ENCODE peak calls at places on chromosomes 12 and 14, in eight cellular contexts. F, E, B, L, U, S, O and K are unnamed samples.

GRCh38 chr12:68455676-68456345 is 123.6 kb upstream of the MDM1 start:
- DNase-seq in F (no peak), E (no peak), B (no peak), L (no peak), U (no peak), S (no peak), O (no peak), K (no peak)

GRCh38 chr14:85527458-85527857 is 2.5 kb upstream of the FLRT2 start:
- DNase-seq in F (no peak), E (no peak), B (no peak), L (no peak), U (no peak), S (no peak), O (no peak), K (no peak)

GRCh38 chr14:78450945-78451344 is 280.8 kb downstream of the NRXN3 start:
- DNase-seq in F (no peak), E (no peak), B (no peak), L (no peak), U (no peak), S (no peak), O (no peak), K (no peak)

GRCh38 chr14:104196461-104197180 is 58.2 kb downstream of the KIF26A start:
- DNase-seq in F (no peak), E (no peak), B (no peak), L (no peak), U (no peak), S (no peak), O (no peak), K (no peak)

GRCh38 chr12:131075611-131076010 is 121.9 kb downstream of the ADGRD1 start:
- DNase-seq in F (no peak), E (no peak), B (no peak), L (no peak), U (no peak), S (no peak), O (no peak), K (no peak)

GRCh38 chr12:52235001-52235760 is 2.1 kb downstream of the KRT7 start:
- DNase-seq in F (no peak), E (no peak), B (no peak), L (no peak), U (peak; percentile 66), S (no peak), O (no peak), K (no peak)

GRCh38 chr12:45227668-45228067 is 11.8 kb downstream of the ANO6 start:
- DNase-seq in F (no peak), E (no peak), B (no peak), L (no peak), U (no peak), S (no peak), O (no peak), K (no peak)

GRCh38 chr14:92481386-92481785 is 32.2 kb upstream of the RIN3 start:
- DNase-seq in F (peak; percentile 18), E (no peak), B (no peak), L (no peak), U (peak; percentile 50), S (no peak), O (no peak), K (no peak)

GRCh38 chr12:27674989-27675388 is 21.3 kb upstream of the REP15 start:
- DNase-seq in F (no peak), E (no peak), B (no peak), L (no peak), U (no peak), S (no peak), O (no peak), K (no peak)

GRCh38 chr12:30818562-30818961 is 63.8 kb upstream of the CAPRIN2 start:
- DNase-seq in F (no peak), E (no peak), B (no peak), L (no peak), U (no peak), S (no peak), O (no peak), K (no peak)

GRCh38 chr12:50057896-50058670 is 687 bp downstream of the ASIC1 start:
- DNase-seq in F (no peak), E (no peak), B (no peak), L (no peak), U (no peak), S (no peak), O (no peak), K (no peak)

GRCh38 chr12:109606261-109607028 is 32.9 kb downstream of the MVK start:
- DNase-seq in F (no peak), E (no peak), B (no peak), L (no peak), U (no peak), S (peak; percentile 37), O (no peak), K (no peak)

GRCh38 chr14:93759781-93760307 is 28.4 kb downstream of the PRIMA1 start:
- DNase-seq in F (no peak), E (no peak), B (no peak), L (no peak), U (no peak), S (no peak), O (peak; percentile 19), K (no peak)

GRCh38 chr12:77469614-77470333 is 360.9 kb upstream of the NAV3 start:
- DNase-seq in F (no peak), E (no peak), B (no peak), L (no peak), U (no peak), S (no peak), O (no peak), K (no peak)

GRCh38 chr12:112122823-112123690 is 2.3 kb upstream of the TRAFD1 start:
- DNase-seq in F (no peak), E (no peak), B (no peak), L (no peak), U (peak; percentile 92), S (no peak), O (no peak), K (no peak)

GRCh38 chr14:90105756-90106155 is 44.0 kb downstream of the KCNK13 start:
- DNase-seq in F (no peak), E (no peak), B (no peak), L (no peak), U (no peak), S (no peak), O (no peak), K (no peak)

GRCh38 chr14:68307769-68308168 is 485.1 kb downstream of the ZFP36L1 start:
- DNase-seq in F (no peak), E (peak; percentile 39), B (no peak), L (no peak), U (peak; percentile 84), S (no peak), O (no peak), K (no peak)

GRCh38 chr12:56081393-56082347 is 1.7 kb downstream of the ERBB3 start:
- DNase-seq in F (no peak), E (peak; percentile 79), B (no peak), L (no peak), U (no peak), S (no peak), O (peak; percentile 84), K (no peak)

GRCh38 chr12:124792961-124793441 is 70.7 kb downstream of the SCARB1 start:
- DNase-seq in F (no peak), E (no peak), B (no peak), L (no peak), U (no peak), S (no peak), O (no peak), K (no peak)

GRCh38 chr12:103677341-103677740 is 90.3 kb downstream of the STAB2 start:
- DNase-seq in F (no peak), E (peak; percentile 51), B (no peak), L (no peak), U (no peak), S (no peak), O (peak; percentile 24), K (no peak)

GRCh38 chr14:43540948-43541347 is 966.1 kb downstream of the FSCB start:
- DNase-seq in F (peak; percentile 2), E (peak; percentile 46), B (no peak), L (no peak), U (no peak), S (no peak), O (no peak), K (no peak)

GRCh38 chr12:64083285-64084210 is 138.5 kb downstream of the KICS2 start:
- DNase-seq in F (peak; percentile 39), E (peak; percentile 81), B (no peak), L (no peak), U (peak; percentile 95), S (no peak), O (peak; percentile 95), K (no peak)

GRCh38 chr12:47458273-47458672 is 247.6 kb downstream of the RPAP3 start:
- DNase-seq in F (no peak), E (peak; percentile 94), B (no peak), L (no peak), U (no peak), S (no peak), O (peak; percentile 32), K (no peak)

GRCh38 chr14:75213172-75213571 is 36.8 kb upstream of the TMED10 start:
- DNase-seq in F (no peak), E (no peak), B (no peak), L (no peak), U (no peak), S (no peak), O (no peak), K (no peak)

GRCh38 chr14:104804481-104805325 is 3.8 kb downstream of the ZBTB42 start:
- DNase-seq in F (no peak), E (no peak), B (no peak), L (no peak), U (no peak), S (no peak), O (peak; percentile 10), K (no peak)

GRCh38 chr12:2318286-2318685 is 265.5 kb downstream of the CACNA1C start:
- DNase-seq in F (no peak), E (no peak), B (no peak), L (no peak), U (peak; percentile 43), S (no peak), O (no peak), K (no peak)

GRCh38 chr12:111756681-111757080 is 10.1 kb upstream of the ALDH2 start:
- DNase-seq in F (no peak), E (no peak), B (no peak), L (no peak), U (no peak), S (no peak), O (no peak), K (no peak)

GRCh38 chr12:132881853-132882252 is 5.6 kb downstream of the CHFR start:
- DNase-seq in F (no peak), E (no peak), B (no peak), L (no peak), U (peak; percentile 27), S (no peak), O (no peak), K (no peak)

GRCh38 chr14:89442280-89442679 is 25.2 kb upstream of the FOXN3 start:
- DNase-seq in F (no peak), E (no peak), B (no peak), L (no peak), U (no peak), S (no peak), O (no peak), K (no peak)

GRCh38 chr12:58156697-58157096 is 215.3 kb downstream of the ATP23 start:
- DNase-seq in F (no peak), E (no peak), B (no peak), L (no peak), U (no peak), S (no peak), O (no peak), K (no peak)

GRCh38 chr12:69332815-69333358 is 15.3 kb upstream of the LYZ start:
- DNase-seq in F (no peak), E (peak; percentile 91), B (no peak), L (no peak), U (no peak), S (no peak), O (peak; percentile 75), K (no peak)

GRCh38 chr12:128486951-128487350 is 220.0 kb downstream of the TMEM132C start:
- DNase-seq in F (no peak), E (no peak), B (no peak), L (no peak), U (no peak), S (no peak), O (no peak), K (no peak)

GRCh38 chr14:59238242-59238641 is 49.8 kb downstream of the DAAM1 start:
- DNase-seq in F (no peak), E (no peak), B (no peak), L (no peak), U (no peak), S (no peak), O (no peak), K (no peak)

GRCh38 chr12:131044136-131044535 is 90.4 kb downstream of the ADGRD1 start:
- DNase-seq in F (no peak), E (no peak), B (no peak), L (no peak), U (no peak), S (no peak), O (no peak), K (no peak)